ENCODE peak calls at places on chromosome 15, in ten cellular contexts. I, S, J, E, X, L, G, F, Z and P are unnamed samples.

GRCh38 chr15:77032647-77033416 is 37.9 kb downstream of the PSTPIP1 start:
- DNase-seq in L (peak; percentile 25), I (no peak), S (peak; percentile 7), G (no peak), Z (peak; percentile 3), J (peak; percentile 6), E (no peak), F (no peak), X (peak; percentile 34), P (peak; percentile 7)

GRCh38 chr15:41892621-41893421 is 1.0 kb downstream of the SPTBN5 start:
- DNase-seq in I (no peak), Z (peak; percentile 98), E (no peak), G (peak; percentile 84), J (peak; percentile 35), F (peak; percentile 25), L (peak; percentile 92), X (peak; percentile 85), S (peak; percentile 70), P (peak; percentile 56)

GRCh38 chr15:72306211-72306785 is 13.7 kb downstream of the CELF6 start:
- DNase-seq in X (no peak), E (no peak), G (no peak), S (no peak), J (peak; percentile 65), Z (no peak), F (no peak), L (no peak), I (no peak), P (no peak)

GRCh38 chr15:81336568-81336967 is 12.6 kb upstream of the STARD5 start:
- DNase-seq in E (no peak), I (no peak), S (no peak), F (peak; percentile 32), G (no peak), Z (no peak), L (no peak), X (no peak), J (no peak), P (no peak)

GRCh38 chr15:22895465-22896190 is 57.2 kb downstream of the NIPA2 start:
- DNase-seq in X (no peak), L (peak; percentile 60), I (no peak), S (peak; percentile 71), G (no peak), J (no peak), Z (no peak), E (no peak), F (peak; percentile 96), P (no peak)

GRCh38 chr15:90249123-90249863 is at the start of gene TTLL13:
- DNase-seq in I (peak; percentile 97), E (peak; percentile 94), S (peak; percentile 97), Z (peak; percentile 99), J (peak; percentile 53), L (peak; percentile 96), F (peak; percentile 68), X (peak; percentile 98), G (peak; percentile 95), P (peak; percentile 98)

GRCh38 chr15:55981596-55982249 is 11.7 kb downstream of the NEDD4 start:
- DNase-seq in X (no peak), E (no peak), Z (no peak), L (no peak), S (no peak), G (no peak), J (no peak), F (no peak), I (no peak), P (no peak)

GRCh38 chr15:63401078-63401477 is 19.4 kb upstream of the CA12 start:
- DNase-seq in E (no peak), X (no peak), S (no peak), L (no peak), F (peak; percentile 44), I (no peak), J (no peak), Z (no peak), G (no peak), P (no peak)

GRCh38 chr15:57327985-57328471 is 48.3 kb upstream of the CGNL1 start:
- DNase-seq in E (no peak), S (no peak), G (no peak), F (no peak), Z (no peak), L (no peak), I (no peak), J (no peak), X (no peak), P (no peak)

GRCh38 chr15:29903785-29904464 is 81.7 kb upstream of the TJP1 start:
- DNase-seq in I (peak; percentile 56), X (no peak), J (no peak), E (no peak), S (no peak), F (no peak), G (no peak), L (no peak), Z (no peak), P (no peak)

GRCh38 chr15:60667925-60668324 is 189.0 kb upstream of the ICE2 start:
- DNase-seq in L (no peak), Z (no peak), F (no peak), G (no peak), J (no peak), E (no peak), I (no peak), X (no peak), S (no peak), P (no peak)

GRCh38 chr15:29681946-29682345 is 140.3 kb downstream of the TJP1 start:
- DNase-seq in S (no peak), Z (no peak), I (no peak), F (no peak), E (no peak), G (no peak), X (no peak), L (no peak), J (no peak), P (peak; percentile 11)

GRCh38 chr15:90231028-90232017 is 2.4 kb downstream of the CIB1 start:
- DNase-seq in E (no peak), G (no peak), L (peak; percentile 70), I (no peak), J (peak; percentile 91), X (peak; percentile 79), F (no peak), S (peak; percentile 54), Z (peak; percentile 70), P (peak; percentile 19)

GRCh38 chr15:29226431-29227216 is 43.0 kb downstream of the NSMCE3 start:
- DNase-seq in Z (no peak), L (no peak), J (no peak), F (no peak), G (no peak), E (no peak), S (no peak), I (no peak), X (no peak), P (no peak)

GRCh38 chr15:44593042-44593736 is 56.2 kb downstream of the EIF3J start:
- DNase-seq in I (no peak), S (no peak), E (no peak), X (no peak), L (no peak), F (peak; percentile 16), G (no peak), J (no peak), Z (no peak), P (no peak)

GRCh38 chr15:34056921-34057320 is 17.9 kb upstream of the AVEN start:
- DNase-seq in E (no peak), L (no peak), F (no peak), X (no peak), S (no peak), Z (no peak), J (no peak), G (no peak), I (no peak), P (no peak)

GRCh38 chr15:49045691-49046112 is 544 bp downstream of the SECISBP2L start:
- DNase-seq in J (no peak), L (no peak), E (no peak), I (peak; percentile 64), S (no peak), G (no peak), X (no peak), F (peak; percentile 46), Z (no peak), P (no peak)

GRCh38 chr15:40367038-40367672 is 9.1 kb downstream of the DISP2 start:
- DNase-seq in L (peak; percentile 96), E (peak; percentile 88), I (no peak), Z (peak; percentile 97), X (no peak), S (peak; percentile 43), G (peak; percentile 91), F (no peak), J (no peak), P (peak; percentile 93)

GRCh38 chr15:77571181-77571580 is 61.5 kb downstream of the LINGO1 start:
- DNase-seq in L (no peak), G (no peak), J (no peak), S (no peak), X (no peak), Z (no peak), I (no peak), E (no peak), F (no peak), P (no peak)

GRCh38 chr15:89998923-89999675 is 2.0 kb upstream of the ZNF710 start:
- DNase-seq in G (no peak), J (no peak), E (no peak), S (no peak), X (peak; percentile 53), Z (peak; percentile 61), F (no peak), L (no peak), I (peak; percentile 54), P (no peak)

GRCh38 chr15:73517566-73517965 is 74.6 kb downstream of the REC114 start:
- DNase-seq in J (no peak), L (no peak), G (peak; percentile 19), F (no peak), X (no peak), E (no peak), S (no peak), I (peak; percentile 89), Z (no peak), P (no peak)

GRCh38 chr15:65409284-65409631 is 13.5 kb downstream of the IGDCC4 start:
- DNase-seq in I (no peak), Z (no peak), E (no peak), G (no peak), L (no peak), J (no peak), S (no peak), X (no peak), F (peak; percentile 75), P (no peak)
- H3K27ac ChIP-seq in I (no peak overlapping the region), Z (no peak overlapping the region), E (no peak overlapping the region), G (no peak overlapping the region), L (no peak overlapping the region), J (no peak overlapping the region), S (peak overlapping the region; percentile 9), X (no peak overlapping the region), F (no peak overlapping the region), P (no peak overlapping the region)

GRCh38 chr15:74791007-74791406 is 9.1 kb downstream of the CSK start:
- DNase-seq in F (no peak), J (no peak), E (no peak), S (no peak), G (no peak), X (no peak), L (no peak), I (no peak), Z (no peak), P (no peak)
- H3K4me1 ChIP-seq in F (peaks cover 37% of the 10 kb centered on the region), J (peaks cover 97% of the 10 kb centered on the region), E (peaks cover 4% of the 10 kb centered on the region), S (peaks cover 66% of the 10 kb centered on the region), G (peaks cover 89% of the 10 kb centered on the region), X (peaks cover 86% of the 10 kb centered on the region), L (peaks cover 86% of the 10 kb centered on the region), I (peaks cover 30% of the 10 kb centered on the region), Z (peaks cover 28% of the 10 kb centered on the region), P (peaks cover 30% of the 10 kb centered on the region)

GRCh38 chr15:50641318-50641717 is 45.3 kb downstream of the TRPM7 start:
- DNase-seq in G (no peak), L (no peak), X (no peak), E (no peak), I (no peak), S (no peak), J (no peak), F (no peak), Z (no peak), P (no peak)
- H3K36me3 ChIP-seq in G (peaks cover 93% of the 10 kb centered on the region), L (peaks cover 94% of the 10 kb centered on the region), X (peaks cover 87% of the 10 kb centered on the region), E (peaks cover 56% of the 10 kb centered on the region), I (peaks cover 44% of the 10 kb centered on the region), S (no peaks in the 10 kb centered on the region), J (peaks cover 11% of the 10 kb centered on the region), F (peaks cover 36% of the 10 kb centered on the region), Z (peaks cover 20% of the 10 kb centered on the region), P (no peaks in the 10 kb centered on the region)

GRCh38 chr15:92095691-92096090 is 242.2 kb downstream of the SLCO3A1 start:
- DNase-seq in X (no peak), I (no peak), G (no peak), L (no peak), Z (no peak), S (no peak), F (no peak), J (no peak), E (no peak), P (no peak)
- H3K27ac ChIP-seq in X (peak overlapping the region; percentile 13), I (no peak overlapping the region), G (no peak overlapping the region), L (no peak overlapping the region), Z (no peak overlapping the region), S (no peak overlapping the region), F (no peak overlapping the region), J (no peak overlapping the region), E (no peak overlapping the region), P (no peak overlapping the region)